ENCODE peak calls at places on chromosome 4, in four cellular contexts. I is endothelial cell of umbilical vein, M is GM12878, O is A549. Y is an unnamed sample.

GRCh38 chr4:76984788-76985211 is 35.2 kb downstream of the SEPTIN11 start:
- DNase-seq in M (no peak), I (peak; percentile 77), O (no peak), Y (no peak)

GRCh38 chr4:177413656-177414055 is 28.6 kb downstream of the AGA start:
- DNase-seq in O (no peak), M (no peak), I (no peak), Y (no peak)

GRCh38 chr4:173731257-173731656 is 201.2 kb upstream of the HAND2 start:
- DNase-seq in M (no peak), O (no peak), I (no peak), Y (no peak)

GRCh38 chr4:76748649-76749048 is 149.3 kb downstream of the SOWAHB start:
- DNase-seq in I (peak; percentile 57), O (peak; percentile 13), M (no peak), Y (peak; percentile 41)

GRCh38 chr4:6199344-6199921 is 916 bp downstream of the JAKMIP1 start:
- DNase-seq in I (no peak), O (no peak), M (no peak), Y (no peak)

GRCh38 chr4:54238389-54238788 is 9.3 kb downstream of the PDGFRA start:
- DNase-seq in O (no peak), I (no peak), M (no peak), Y (no peak)

GRCh38 chr4:83771113-83771705 is 235.3 kb downstream of the GPAT3 start:
- DNase-seq in O (peak; percentile 53), M (no peak), I (peak; percentile 24), Y (peak; percentile 48)

GRCh38 chr4:110184124-110184790 is 14.2 kb downstream of the ELOVL6 start:
- DNase-seq in O (no peak), M (no peak), I (peak; percentile 31), Y (peak; percentile 50)

GRCh38 chr4:766152-766515 is 59.8 kb downstream of the CPLX1 start:
- DNase-seq in O (no peak), I (no peak), M (no peak), Y (peak; percentile 41)

GRCh38 chr4:1537410-1538095 is 131.3 kb upstream of the NKX1-1 start:
- DNase-seq in O (no peak), I (no peak), M (no peak), Y (no peak)

GRCh38 chr4:188161167-188161566 is 21.9 kb downstream of the TRIML1 start:
- DNase-seq in O (no peak), M (no peak), I (no peak), Y (no peak)

GRCh38 chr4:13865871-13866669 is 238.5 kb upstream of the BOD1L1 start:
- DNase-seq in O (no peak), M (no peak), I (no peak), Y (no peak)

GRCh38 chr4:33537527-33537926 is 2706.8 kb downstream of the ARAP2 start:
- DNase-seq in I (no peak), O (no peak), M (no peak), Y (no peak)

GRCh38 chr4:141153751-141154510 is 20.7 kb upstream of the RNF150 start:
- DNase-seq in I (no peak), M (no peak), O (no peak), Y (no peak)

GRCh38 chr4:97778174-97778573 is 365.1 kb downstream of the STPG2 start:
- DNase-seq in M (no peak), I (no peak), O (no peak), Y (no peak)

GRCh38 chr4:146260521-146260920 is 46.2 kb downstream of the REELD1 start:
- DNase-seq in I (no peak), O (no peak), M (no peak), Y (no peak)

GRCh38 chr4:98749206-98749605 is 90.8 kb upstream of the TSPAN5 start:
- DNase-seq in I (no peak), M (no peak), O (no peak), Y (peak; percentile 17)

GRCh38 chr4:141636077-141636770 is at the start of gene IL15:
- DNase-seq in M (no peak), I (peak; percentile 74), O (peak; percentile 77), Y (no peak)

GRCh38 chr4:4719446-4719845 is 140.0 kb upstream of the MSX1 start:
- DNase-seq in O (no peak), I (no peak), M (no peak), Y (no peak)

GRCh38 chr4:54065282-54066087 is 1.1 kb upstream of the CHIC2 start:
- DNase-seq in I (peak; percentile 85), M (no peak), O (no peak), Y (peak; percentile 11)

GRCh38 chr4:83316459-83317170 is 18.0 kb downstream of the HPSE start:
- DNase-seq in O (no peak), M (no peak), I (no peak), Y (peak; percentile 84)

GRCh38 chr4:140408974-140409373 is 18.5 kb downstream of the CLGN start:
- DNase-seq in M (no peak), O (no peak), I (no peak), Y (no peak)

GRCh38 chr4:174523003-174523693 is 860 bp upstream of the HPGD start:
- DNase-seq in O (no peak), M (no peak), I (no peak), Y (no peak)

GRCh38 chr4:55214172-55214571 is 88.8 kb upstream of the KDR start:
- DNase-seq in I (peak; percentile 76), O (no peak), M (no peak), Y (no peak)

GRCh38 chr4:58138786-58139185 is 1028.6 kb upstream of the IGFBP7 start:
- DNase-seq in O (no peak), I (no peak), M (no peak), Y (no peak)

GRCh38 chr4:78710536-78710935 is 65.6 kb upstream of the BMP2K start:
- DNase-seq in I (no peak), O (no peak), M (no peak), Y (no peak)

GRCh38 chr4:8738471-8738931 is 133.1 kb downstream of the HMX1 start:
- DNase-seq in I (no peak), M (no peak), O (no peak), Y (no peak)
- TF ChIP-seq MAX in I (no peak), M (no peak), O (no peak), Y (no peak)

GRCh38 chr4:82284475-82284857 is 89.3 kb downstream of the HNRNPD start:
- DNase-seq in I (peak; percentile 3), O (no peak), M (no peak), Y (no peak)
- TF ChIP-seq MYC in I (no peak), O (no peak), M (no peak), Y (no peak)

GRCh38 chr4:31379364-31379763 is 659.2 kb downstream of the PCDH7 start:
- DNase-seq in I (no peak), M (no peak), O (no peak), Y (no peak)
- TF ChIP-seq MAX in I (no peak), M (no peak), O (no peak), Y (no peak)

GRCh38 chr4:162011039-162011438 is 152.8 kb downstream of the FSTL5 start:
- DNase-seq in O (no peak), I (no peak), M (no peak), Y (no peak)

GRCh38 chr4:162017863-162018262 is 145.9 kb downstream of the FSTL5 start:
- DNase-seq in O (no peak), M (no peak), I (no peak), Y (no peak)

GRCh38 chr4:162015090-162015489 is 148.7 kb downstream of the FSTL5 start:
- DNase-seq in I (peak; percentile 14), O (no peak), M (no peak), Y (peak; percentile 55)

DNA sequence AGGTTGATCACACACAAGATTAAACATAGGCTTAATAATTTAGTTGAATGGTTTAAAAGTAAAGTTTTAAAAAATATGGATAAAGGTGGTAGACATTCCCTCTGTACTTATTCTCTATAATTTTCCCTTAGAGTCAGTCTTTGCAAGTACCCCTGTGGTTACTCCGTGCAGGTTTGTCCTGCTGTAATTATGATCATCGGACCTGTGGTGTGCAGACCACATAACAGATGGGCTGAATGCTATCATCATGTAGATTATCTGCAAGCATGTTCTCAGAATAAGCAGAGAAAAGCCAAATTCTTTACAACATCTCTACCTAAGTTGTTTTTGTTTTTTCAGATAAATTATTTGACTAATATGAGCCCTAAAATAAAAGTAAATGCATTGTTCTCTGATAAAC is 146.8 kb downstream of the FSTL5 start:
- DNase-seq in O (no peak), M (no peak), I (no peak), Y (no peak)
- TF ChIP-seq MYC in O (no peak), M (no peak), I (no peak), Y (no peak)

DNA sequence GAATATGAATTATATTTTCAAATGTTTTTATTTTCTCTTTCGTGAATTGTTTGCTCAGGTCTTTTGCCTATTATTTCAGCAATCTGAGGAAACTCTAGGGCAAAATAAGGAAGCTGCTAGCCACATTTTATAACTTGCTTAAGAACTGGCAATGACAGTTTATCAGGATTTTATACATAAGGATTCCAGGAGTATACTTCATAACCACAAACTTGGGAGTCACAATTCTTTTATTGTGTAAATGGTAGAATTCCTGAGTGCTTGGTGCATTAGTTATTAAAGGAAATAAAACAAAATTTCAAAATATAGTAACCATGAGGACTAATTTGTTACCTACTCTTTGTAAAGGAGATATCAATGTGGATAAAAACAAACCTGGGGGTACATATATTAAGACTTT is 54.4 kb downstream of the PALLD start:
- DNase-seq in I (no peak), M (no peak), O (no peak), Y (no peak)
- TF ChIP-seq MAX in I (no peak), M (no peak), O (no peak), Y (no peak)

GRCh38 chr4:20618010-20618409 is 82.2 kb upstream of the PACRGL start:
- DNase-seq in M (no peak), I (peak; percentile 51), O (no peak), Y (no peak)

GRCh38 chr4:20615492-20616136 is 84.6 kb upstream of the PACRGL start:
- DNase-seq in I (peak; percentile 48), M (no peak), O (no peak), Y (no peak)

GRCh38 chr4:20616313-20616712 is 83.9 kb upstream of the PACRGL start:
- DNase-seq in I (no peak), M (no peak), O (no peak), Y (no peak)

GRCh38 chr4:20618729-20619128 is 81.5 kb upstream of the PACRGL start:
- DNase-seq in O (no peak), I (no peak), M (no peak), Y (no peak)

GRCh38 chr4:20616848-20617247 is 83.4 kb upstream of the PACRGL start:
- DNase-seq in I (no peak), M (no peak), O (no peak), Y (no peak)
- TF ChIP-seq MYC in I (no peak), M (no peak), O (no peak), Y (no peak)

GRCh38 chr4:38923746-38924145 is 56.1 kb downstream of the FAM114A1 start:
- DNase-seq in M (no peak), O (no peak), I (no peak), Y (no peak)

GRCh38 chr4:38924266-38924827 is 56.7 kb downstream of the FAM114A1 start:
- DNase-seq in I (no peak), M (no peak), O (no peak), Y (no peak)

GRCh38 chr4:38920186-38920585 is 52.6 kb downstream of the FAM114A1 start:
- DNase-seq in I (no peak), M (no peak), O (no peak), Y (no peak)

GRCh38 chr4:38917481-38918025 is 49.9 kb downstream of the FAM114A1 start:
- DNase-seq in I (no peak), M (no peak), O (no peak), Y (no peak)

DNA sequence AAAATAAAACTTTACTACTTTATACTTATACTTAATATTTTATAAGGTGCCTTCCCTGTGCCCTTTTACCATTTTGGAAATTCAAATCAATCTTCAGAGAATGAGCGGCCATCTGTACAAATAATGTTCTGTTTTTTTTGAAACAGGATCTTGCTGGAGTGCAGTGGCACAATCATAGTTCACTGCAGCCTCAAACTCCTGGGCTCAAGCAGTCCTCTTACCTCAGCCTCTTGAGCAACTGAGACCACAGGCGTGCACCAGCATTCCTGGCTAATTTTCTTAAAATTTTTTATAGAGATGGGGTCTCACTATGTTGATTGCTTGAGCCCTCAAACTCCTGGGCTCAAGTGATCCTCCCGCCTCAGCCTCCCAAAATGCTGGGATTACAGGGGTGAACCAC is 53.5 kb downstream of the FAM114A1 start:
- DNase-seq in O (no peak), I (no peak), M (no peak), Y (no peak)
- TF ChIP-seq MAX in O (no peak), I (no peak), M (no peak), Y (no peak)

Y was measured in NB4.